ENCODE peak calls at places on chromosomes 6 and 20, in seven cellular contexts. F is effector memory CD4-positive, alpha-beta T cell; R is frontal cortex; J is stimulated activated CD8-positive, alpha-beta memory T cell treated with anti-CD3 and anti-CD28 coated beads, Interleukin-12 subunit alpha, Interleukin-12 subunit beta, amount 100 ng/mL, for 1 hour; C is NT2/D1; S is neural crest cell; K is cardiac fibroblast. E is an unnamed sample.

GRCh38 chr20:45629496-45630100 is at the start of gene WFDC10A:
- DNase-seq in F (no peak), R (no peak), J (no peak), C (peak), S (peak), K (peak), E (peak)

GRCh38 chr6:20661721-20662120 is 127.5 kb downstream of the CDKAL1 start:
- DNase-seq in F (no peak), R (no peak), J (no peak), C (no peak), S (no peak), K (peak), E (peak)

GRCh38 chr6:1771324-1771723 is 161.6 kb downstream of the FOXC1 start:
- DNase-seq in F (no peak), R (no peak), J (peak), C (no peak), S (no peak), K (peak), E (peak)

GRCh38 chr6:140559458-140559857 is 1185.0 kb upstream of the CITED2 start:
- DNase-seq in F (no peak), R (no peak), J (no peak), C (no peak), S (no peak), K (no peak), E (no peak)

GRCh38 chr20:61683721-61684120 is 382.0 kb downstream of the TAF4 start:
- DNase-seq in F (no peak), R (no peak), J (no peak), C (no peak), S (no peak), K (no peak), E (no peak)

GRCh38 chr20:59515013-59515905 is 89.1 kb upstream of the PHACTR3 start:
- DNase-seq in F (no peak), R (peak), J (no peak), C (peak), S (peak), K (peak), E (no peak)

GRCh38 chr20:3042621-3043020 is 801 bp upstream of the GNRH2 start:
- DNase-seq in F (no peak), R (no peak), J (no peak), C (no peak), S (no peak), K (no peak), E (no peak)

GRCh38 chr6:44642870-44643522 is 255.5 kb downstream of the CDC5L start:
- DNase-seq in F (no peak), R (no peak), J (no peak), C (no peak), S (no peak), K (peak), E (no peak)

GRCh38 chr20:49344975-49345374 is 67.1 kb upstream of the ZNFX1 start:
- DNase-seq in F (no peak), R (no peak), J (no peak), C (no peak), S (no peak), K (peak), E (peak)

GRCh38 chr6:50600280-50600679 is 113.0 kb upstream of the TFAP2D start:
- DNase-seq in F (no peak), R (no peak), J (no peak), C (no peak), S (no peak), K (no peak), E (no peak)

GRCh38 chr6:164439331-164439730 is 870.1 kb downstream of the C6orf118 start:
- DNase-seq in F (no peak), R (no peak), J (no peak), C (no peak), S (no peak), K (no peak), E (no peak)

GRCh38 chr6:134422426-134423231 is 104.7 kb upstream of the SGK1 start:
- DNase-seq in F (no peak), R (no peak), J (no peak), C (no peak), S (no peak), K (peak), E (peak)

GRCh38 chr20:20181322-20181721 is 129.0 kb downstream of the CFAP61 start:
- DNase-seq in F (no peak), R (no peak), J (peak), C (no peak), S (no peak), K (no peak), E (no peak)

GRCh38 chr20:58407966-58408557 is 19.0 kb downstream of the VAPB start:
- DNase-seq in F (no peak), R (no peak), J (no peak), C (no peak), S (no peak), K (peak), E (no peak)

GRCh38 chr6:3585320-3585935 is 128.6 kb upstream of the SLC22A23 start:
- DNase-seq in F (no peak), R (no peak), J (no peak), C (no peak), S (no peak), K (peak), E (no peak)

E was measured in pulmonary artery endothelial cell.